ENCODE peak calls at places on chromosomes 13 and 19, in eight cellular contexts. B is PC-3, K is colonic mucosa, N is GM10248, L is lower leg skin, C is COLO829, W is COR-L47, P is anterior cingulate cortex. D is an unnamed sample.

GRCh38 chr13:39259371-39259770 is 221.1 kb downstream of the NHLRC3 start:
- DNase-seq in P (no peak), K (no peak), C (no peak), N (no peak), B (no peak), L (no peak), W (no peak), D (no peak)

GRCh38 chr19:37719111-37719926 is at the start of gene ZNF607:
- DNase-seq in C (peak), P (peak), L (peak), K (peak), N (peak), W (peak), B (peak), D (peak)

GRCh38 chr13:21015284-21015683 is 46.1 kb downstream of the LATS2 start:
- DNase-seq in B (peak), C (no peak), K (no peak), W (no peak), P (no peak), L (no peak), N (no peak), D (no peak)

GRCh38 chr13:70203661-70204229 is 95.5 kb upstream of the KLHL1 start:
- DNase-seq in L (no peak), B (peak), P (no peak), C (no peak), N (no peak), W (peak), K (no peak), D (no peak)

GRCh38 chr13:31154939-31155338 is 6.8 kb downstream of the HSPH1 start:
- DNase-seq in B (no peak), W (no peak), L (no peak), K (no peak), P (no peak), C (no peak), N (no peak), D (no peak)

GRCh38 chr19:55179570-55180484 is at the start of gene SYT5:
- DNase-seq in B (peak), L (no peak), P (no peak), W (no peak), K (peak), N (peak), C (no peak), D (no peak)

GRCh38 chr13:104181526-104182231 is 1115.5 kb upstream of the SLC10A2 start:
- DNase-seq in L (no peak), P (no peak), B (no peak), K (no peak), W (no peak), C (no peak), N (no peak), D (no peak)

GRCh38 chr19:6536138-6536671 is 5.4 kb downstream of the TNFSF9 start:
- DNase-seq in W (peak), K (peak), P (peak), C (peak), L (peak), N (peak), B (peak), D (peak)

GRCh38 chr13:85755123-85755522 is 44.1 kb downstream of the SLITRK6 start:
- DNase-seq in P (no peak), K (no peak), W (no peak), L (no peak), C (no peak), B (no peak), N (no peak), D (no peak)

GRCh38 chr13:98142427-98143156 is at the start of gene FARP1:
- DNase-seq in W (peak), K (peak), N (peak), L (peak), B (peak), C (no peak), P (peak), D (peak)

GRCh38 chr13:74253161-74253560 is 119.0 kb upstream of the KLF12 start:
- DNase-seq in N (no peak), P (no peak), B (no peak), W (no peak), L (no peak), C (no peak), K (no peak), D (no peak)

GRCh38 chr13:30172593-30173300 is 134.6 kb downstream of the KATNAL1 start:
- DNase-seq in B (no peak), C (no peak), L (no peak), N (no peak), P (no peak), K (no peak), W (no peak), D (no peak)

GRCh38 chr13:24168980-24169379 is 8.5 kb downstream of the SPATA13 start:
- DNase-seq in P (no peak), K (no peak), N (no peak), B (no peak), L (no peak), W (no peak), C (no peak), D (no peak)

GRCh38 chr13:42071667-42072419 is 23.4 kb downstream of the DGKH start:
- DNase-seq in K (no peak), B (no peak), W (no peak), N (no peak), L (no peak), C (no peak), P (no peak), D (no peak)

GRCh38 chr19:48362716-48363499 is 832 bp downstream of the TMEM143 start:
- DNase-seq in B (peak), K (peak), W (peak), P (peak), L (peak), N (peak), C (peak), D (peak)

GRCh38 chr19:1237754-1238372 is at the start of gene CBARP:
- DNase-seq in B (peak), W (no peak), C (no peak), K (no peak), L (no peak), P (peak), N (peak), D (peak)

GRCh38 chr19:44708940-44709339 is 10.0 kb downstream of the CEACAM16 start:
- DNase-seq in W (no peak), L (no peak), N (no peak), P (no peak), C (no peak), B (no peak), K (no peak), D (no peak)

GRCh38 chr13:109727251-109727650 is 59.1 kb downstream of the IRS2 start:
- DNase-seq in K (no peak), P (no peak), W (no peak), N (no peak), L (no peak), B (no peak), C (no peak), D (no peak)

GRCh38 chr13:99033814-99034213 is 56.0 kb upstream of the DOCK9 start:
- DNase-seq in B (peak), L (no peak), N (no peak), P (no peak), W (peak), K (no peak), C (peak), D (no peak)

GRCh38 chr13:27619711-27620376 is 485 bp downstream of the LNX2 start:
- DNase-seq in B (peak), W (no peak), L (no peak), C (no peak), K (peak), N (peak), P (peak), D (peak)

GRCh38 chr19:41424335-41425173 is 2.6 kb downstream of the B3GNT8 start:
- DNase-seq in N (no peak), C (no peak), K (no peak), B (no peak), L (no peak), P (no peak), W (no peak), D (no peak)

GRCh38 chr13:78372581-78372980 is 230.8 kb downstream of the POU4F1 start:
- DNase-seq in C (no peak), W (no peak), K (no peak), L (no peak), N (no peak), P (no peak), B (no peak), D (no peak)

GRCh38 chr13:74036373-74036772 is 97.8 kb downstream of the KLF12 start:
- DNase-seq in B (peak), W (no peak), L (peak), N (no peak), C (no peak), K (no peak), P (no peak), D (no peak)

GRCh38 chr19:21256722-21257121 is 72.5 kb downstream of the ZNF708 start:
- DNase-seq in P (no peak), K (no peak), B (no peak), W (peak), L (no peak), C (no peak), N (no peak), D (no peak)

GRCh38 chr19:32196690-32197420 is 148.6 kb upstream of the ZNF507 start:
- DNase-seq in W (no peak), L (no peak), B (no peak), C (no peak), K (peak), P (no peak), N (no peak), D (peak)

GRCh38 chr19:6475321-6476108 is 6.1 kb downstream of the DENND1C start:
- DNase-seq in B (no peak), C (no peak), K (no peak), W (no peak), L (no peak), N (no peak), P (no peak), D (no peak)

GRCh38 chr19:41997121-41997850 is 3.3 kb upstream of the ATP1A3 start:
- DNase-seq in L (no peak), P (peak), K (peak), C (peak), W (no peak), N (peak), B (peak), D (no peak)

D was measured in Peyer's patch.